ENCODE peak calls at places on chromosomes 5 and 9, in ten cellular contexts. A, S, O, Z, T, I, U, N, E and D are unnamed samples.

GRCh38 chr5:71923755-71924154 is 183.5 kb upstream of the MAP1B start:
- DNase-seq in A (no peak), S (no peak), O (no peak), Z (no peak), T (no peak), I (no peak), U (no peak), N (peak), E (no peak), D (no peak)

GRCh38 chr9:32873131-32873530 is 89.8 kb downstream of the TMEM215 start:
- DNase-seq in A (no peak), S (no peak), O (no peak), Z (no peak), T (no peak), I (no peak), U (no peak), N (no peak), E (no peak), D (no peak)

GRCh38 chr5:9608093-9608492 is 22.1 kb downstream of the TAS2R1 start:
- DNase-seq in A (no peak), S (no peak), O (no peak), Z (no peak), T (no peak), I (no peak), U (no peak), N (no peak), E (no peak), D (no peak)

GRCh38 chr5:94707359-94707758 is 88.9 kb downstream of the SLF1 start:
- DNase-seq in A (no peak), S (no peak), O (no peak), Z (no peak), T (no peak), I (no peak), U (no peak), N (no peak), E (no peak), D (no peak)

GRCh38 chr5:87876616-87877015 is 392.0 kb downstream of the TMEM161B start:
- DNase-seq in A (no peak), S (no peak), O (no peak), Z (no peak), T (no peak), I (no peak), U (no peak), N (no peak), E (no peak), D (no peak)

GRCh38 chr9:78261403-78262001 is 25.6 kb downstream of the CEP78 start:
- DNase-seq in A (no peak), S (no peak), O (no peak), Z (no peak), T (no peak), I (no peak), U (no peak), N (peak), E (peak), D (no peak)

GRCh38 chr9:117354252-117354847 is 60.5 kb downstream of the ASTN2 start:
- DNase-seq in A (no peak), S (no peak), O (no peak), Z (no peak), T (no peak), I (no peak), U (no peak), N (no peak), E (no peak), D (no peak)

GRCh38 chr5:172010278-172010677 is 3.8 kb upstream of the FBXW11 start:
- DNase-seq in A (no peak), S (no peak), O (no peak), Z (no peak), T (no peak), I (no peak), U (no peak), N (no peak), E (peak), D (no peak)

GRCh38 chr5:179623001-179623905 is at the start of gene HNRNPH1:
- DNase-seq in A (peak), S (peak), O (peak), Z (peak), T (peak), I (peak), U (peak), N (peak), E (peak), D (peak)
- TF ChIP-seq CTCF in A (no peak), S (no peak), O (no peak), Z (no peak), T (peak), I (peak), U (peak), N (no peak), E (peak), D (no peak)

GRCh38 chr5:16457451-16457850 is 8.1 kb downstream of the ZNF622 start:
- DNase-seq in A (no peak), S (no peak), O (no peak), Z (no peak), T (no peak), I (no peak), U (no peak), N (no peak), E (no peak), D (no peak)
- TF ChIP-seq CTCF in A (no peak), S (no peak), O (no peak), Z (no peak), T (peak), I (no peak), U (no peak), N (no peak), E (no peak), D (no peak)

GRCh38 chr5:54088081-54088480 is 222.3 kb downstream of the ARL15 start:
- DNase-seq in A (no peak), S (no peak), O (no peak), Z (no peak), T (no peak), I (no peak), U (no peak), N (no peak), E (no peak), D (no peak)
- TF ChIP-seq CTCF in A (no peak), S (no peak), O (no peak), Z (no peak), T (no peak), I (no peak), U (no peak), N (no peak), E (no peak), D (no peak)

GRCh38 chr5:64646169-64646568 is 44.1 kb upstream of the SHISAL2B start:
- DNase-seq in A (no peak), S (no peak), O (no peak), Z (no peak), T (no peak), I (no peak), U (no peak), N (no peak), E (no peak), D (no peak)
- TF ChIP-seq CTCF in A (no peak), S (no peak), O (no peak), Z (no peak), T (no peak), I (no peak), U (no peak), N (no peak), E (no peak), D (no peak)